ENCODE peak calls at places on chromosome 3, in six cellular contexts. A is tibial artery, I is pancreas, Q is breast epithelium, X is body of pancreas, B is foreskin keratinocyte. J is an unnamed sample.

GRCh38 chr3:134044459-134044858 is 14.7 kb upstream of the SLCO2A1 start:
- DNase-seq in A (no peak), I (no peak), Q (no peak), X (no peak), B (no peak), J (no peak)

GRCh38 chr3:174168538-174169254 is 690.4 kb upstream of the NAALADL2 start:
- DNase-seq in A (no peak), I (peak), Q (no peak), X (no peak), B (peak), J (no peak)

GRCh38 chr3:148948913-148949657 is 42.3 kb upstream of the GYG1 start:
- DNase-seq in A (no peak), I (no peak), Q (no peak), X (peak), B (no peak), J (no peak)

GRCh38 chr3:117622130-117622841 is 912.7 kb downstream of the TUSC7 start:
- DNase-seq in A (no peak), I (no peak), Q (no peak), X (no peak), B (peak), J (peak)

GRCh38 chr3:13208706-13209295 is 135.6 kb upstream of the IQSEC1 start:
- DNase-seq in A (no peak), I (peak), Q (no peak), X (no peak), B (no peak), J (no peak)

GRCh38 chr3:24495334-24495994 is 814 bp upstream of the THRB start:
- DNase-seq in A (peak), I (peak), Q (peak), X (peak), B (peak), J (peak)

GRCh38 chr3:108200024-108200423 is 22.2 kb downstream of the IFT57 start:
- DNase-seq in A (no peak), I (no peak), Q (no peak), X (no peak), B (no peak), J (no peak)

GRCh38 chr3:79361748-79362378 is 405.9 kb downstream of the ROBO1 start:
- DNase-seq in A (no peak), I (no peak), Q (no peak), X (no peak), B (peak), J (peak)

GRCh38 chr3:55333923-55334322 is 153.2 kb downstream of the WNT5A start:
- DNase-seq in A (no peak), I (no peak), Q (no peak), X (no peak), B (no peak), J (no peak)

GRCh38 chr3:4982773-4983738 is 3.8 kb downstream of the BHLHE40 start:
- DNase-seq in A (no peak), I (peak), Q (no peak), X (peak), B (peak), J (no peak)

GRCh38 chr3:126446301-126446700 is 29.4 kb downstream of the ZXDC start:
- DNase-seq in A (peak), I (no peak), Q (no peak), X (no peak), B (no peak), J (no peak)

GRCh38 chr3:125207507-125207906 is 5.0 kb downstream of the SLC12A8 start:
- DNase-seq in A (no peak), I (no peak), Q (no peak), X (peak), B (no peak), J (no peak)

GRCh38 chr3:138398791-138399575 is 35.4 kb upstream of the ESYT3 start:
- DNase-seq in A (no peak), I (no peak), Q (no peak), X (no peak), B (no peak), J (no peak)

GRCh38 chr3:34678580-34678979 is 880.1 kb downstream of the PDCD6IP start:
- DNase-seq in A (no peak), I (no peak), Q (no peak), X (no peak), B (no peak), J (no peak)

GRCh38 chr3:50574280-50574831 is 5.0 kb downstream of the HEMK1 start:
- DNase-seq in A (no peak), I (no peak), Q (no peak), X (no peak), B (no peak), J (no peak)

GRCh38 chr3:4582634-4583033 is 89.5 kb downstream of the ITPR1 start:
- DNase-seq in A (no peak), I (no peak), Q (no peak), X (no peak), B (peak), J (no peak)

GRCh38 chr3:190387578-190388213 is at the start of gene CLDN16:
- DNase-seq in A (no peak), I (no peak), Q (no peak), X (no peak), B (no peak), J (no peak)

GRCh38 chr3:184343200-184343876 is 5.9 kb downstream of the FAM131A start:
- DNase-seq in A (no peak), I (no peak), Q (no peak), X (no peak), B (peak), J (no peak)

GRCh38 chr3:152126260-152126659 is 142.5 kb upstream of the MBNL1 start:
- DNase-seq in A (no peak), I (no peak), Q (no peak), X (no peak), B (no peak), J (no peak)

GRCh38 chr3:46916278-46916677 is 38.8 kb downstream of the PTH1R start:
- DNase-seq in A (no peak), I (no peak), Q (no peak), X (no peak), B (no peak), J (no peak)

GRCh38 chr3:150106752-150107428 is 136.2 kb upstream of the PFN2 start:
- DNase-seq in A (no peak), I (no peak), Q (no peak), X (no peak), B (peak), J (no peak)

GRCh38 chr3:183249006-183249718 is 3.9 kb upstream of the B3GNT5 start:
- DNase-seq in A (no peak), I (no peak), Q (no peak), X (no peak), B (no peak), J (no peak)

GRCh38 chr3:150180349-150180748 is 209.7 kb upstream of the PFN2 start:
- DNase-seq in A (no peak), I (no peak), Q (no peak), X (peak), B (peak), J (no peak)

GRCh38 chr3:195133462-195133861 is 137.5 kb downstream of the XXYLT1 start:
- DNase-seq in A (no peak), I (no peak), Q (no peak), X (no peak), B (peak), J (peak)

GRCh38 chr3:119433613-119434325 is 29.6 kb downstream of the TMEM39A start:
- DNase-seq in A (no peak), I (no peak), Q (no peak), X (no peak), B (no peak), J (no peak)

GRCh38 chr3:119427669-119428068 is 35.7 kb downstream of the TMEM39A start:
- DNase-seq in A (no peak), I (no peak), Q (no peak), X (no peak), B (no peak), J (no peak)

GRCh38 chr3:119428538-119428937 is 34.9 kb downstream of the TMEM39A start:
- DNase-seq in A (no peak), I (no peak), Q (no peak), X (no peak), B (no peak), J (no peak)
- TF ChIP-seq CTCF in A (no peak), I (no peak), Q (no peak), X (no peak), B (peak), J (no peak)

DNA sequence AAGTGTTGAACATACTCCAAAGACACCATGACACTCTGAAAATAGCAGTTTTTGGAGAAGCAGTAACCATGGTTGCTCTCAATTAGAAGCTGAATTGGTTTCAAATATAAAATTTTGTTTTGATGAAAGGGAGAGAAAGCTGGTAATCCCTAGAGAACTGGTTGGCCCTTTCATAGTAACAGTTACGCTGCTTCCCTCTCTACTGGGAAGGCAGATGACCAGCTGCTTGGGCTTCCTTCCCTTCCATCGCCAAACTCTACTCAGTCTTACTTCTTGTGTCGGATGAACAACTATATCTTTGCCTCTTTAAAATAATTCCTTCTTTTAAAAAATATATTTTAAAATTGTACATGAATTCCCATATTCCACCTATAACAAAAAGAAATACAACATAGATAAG is 19.3 kb downstream of the LARS2 start:
- DNase-seq in A (no peak), I (no peak), Q (no peak), X (no peak), B (no peak), J (no peak)
- H3K27ac ChIP-seq in A (peak), I (no peak), Q (peak), X (no peak), B (no peak), J (no peak)

GRCh38 chr3:11810276-11810675 is 36.4 kb downstream of the TAMM41 start:
- DNase-seq in A (no peak), I (no peak), Q (no peak), X (no peak), B (no peak), J (no peak)

GRCh38 chr3:11805716-11806115 is 41.0 kb downstream of the TAMM41 start:
- DNase-seq in A (no peak), I (no peak), Q (no peak), X (no peak), B (no peak), J (no peak)

GRCh38 chr3:11803977-11804903 is 42.4 kb downstream of the TAMM41 start:
- DNase-seq in A (no peak), I (no peak), Q (no peak), X (peak), B (peak), J (peak)

GRCh38 chr3:11808231-11808630 is 38.5 kb downstream of the TAMM41 start:
- DNase-seq in A (no peak), I (no peak), Q (no peak), X (no peak), B (no peak), J (no peak)

DNA sequence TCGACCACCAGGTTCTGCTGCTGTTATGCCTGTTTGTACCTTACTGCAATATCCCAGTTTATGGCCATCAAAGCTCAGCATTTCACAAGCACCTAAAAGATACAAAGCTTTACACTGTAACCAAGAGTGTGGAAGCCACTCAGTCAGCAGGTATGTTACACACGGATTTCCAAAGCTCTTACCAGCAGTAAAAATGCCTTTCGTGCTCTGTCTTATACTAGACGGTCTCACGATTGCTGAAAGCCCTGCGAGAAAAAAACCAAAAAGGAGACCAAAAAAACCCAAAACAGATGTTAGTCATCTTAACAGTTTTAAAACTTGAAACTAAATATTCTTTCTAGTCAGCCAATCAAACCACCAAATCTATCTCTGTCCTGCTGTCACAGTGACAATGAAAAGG is 39.0 kb downstream of the TAMM41 start:
- DNase-seq in A (no peak), I (no peak), Q (no peak), X (no peak), B (no peak), J (no peak)
- TF ChIP-seq CTCF in A (no peak), I (no peak), Q (no peak), X (no peak), B (no peak), J (no peak)

GRCh38 chr3:37979798-37980476 is 10.6 kb upstream of the VILL start:
- DNase-seq in A (no peak), I (no peak), Q (no peak), X (no peak), B (no peak), J (no peak)
- H3K27ac ChIP-seq in A (no peak), I (no peak), Q (no peak), X (no peak), B (no peak), J (no peak)

GRCh38 chr3:43286115-43286885 is at the start of gene SNRK:
- DNase-seq in A (peak), I (peak), Q (peak), X (peak), B (peak), J (peak)
- TF ChIP-seq CTCF in A (peak), I (no peak), Q (peak), X (peak), B (peak), J (peak)

GRCh38 chr3:67044295-67044694 is 46.2 kb downstream of the KBTBD8 start:
- DNase-seq in A (no peak), I (no peak), Q (no peak), X (no peak), B (peak), J (no peak)

GRCh38 chr3:67045711-67046465 is 47.8 kb downstream of the KBTBD8 start:
- DNase-seq in A (no peak), I (no peak), Q (no peak), X (no peak), B (no peak), J (no peak)

GRCh38 chr3:67048716-67049076 is 50.6 kb downstream of the KBTBD8 start:
- DNase-seq in A (no peak), I (no peak), Q (no peak), X (no peak), B (no peak), J (no peak)

GRCh38 chr3:67048067-67048715 is 50.1 kb downstream of the KBTBD8 start:
- DNase-seq in A (no peak), I (no peak), Q (no peak), X (no peak), B (no peak), J (no peak)

GRCh38 chr3:67044955-67045354 is 46.8 kb downstream of the KBTBD8 start:
- DNase-seq in A (no peak), I (no peak), Q (no peak), X (no peak), B (peak), J (no peak)
- H3K27ac ChIP-seq in A (no peak), I (no peak), Q (no peak), X (no peak), B (no peak), J (no peak)

GRCh38 chr3:10259798-10260197 is 11.5 kb downstream of the TATDN2 start:
- DNase-seq in A (no peak), I (no peak), Q (no peak), X (no peak), B (no peak), J (no peak)
- TF ChIP-seq CTCF in A (no peak), I (no peak), Q (no peak), X (no peak), B (no peak), J (no peak)

GRCh38 chr3:114899186-114899931 is 247.7 kb downstream of the ZBTB20 start:
- DNase-seq in A (no peak), I (no peak), Q (no peak), X (peak), B (no peak), J (no peak)

GRCh38 chr3:114903213-114903612 is 243.9 kb downstream of the ZBTB20 start:
- DNase-seq in A (no peak), I (no peak), Q (no peak), X (no peak), B (peak), J (no peak)

GRCh38 chr3:114900908-114901307 is 246.2 kb downstream of the ZBTB20 start:
- DNase-seq in A (no peak), I (no peak), Q (no peak), X (no peak), B (no peak), J (no peak)

GRCh38 chr3:114904633-114905032 is 242.5 kb downstream of the ZBTB20 start:
- DNase-seq in A (no peak), I (no peak), Q (no peak), X (no peak), B (no peak), J (no peak)

DNA sequence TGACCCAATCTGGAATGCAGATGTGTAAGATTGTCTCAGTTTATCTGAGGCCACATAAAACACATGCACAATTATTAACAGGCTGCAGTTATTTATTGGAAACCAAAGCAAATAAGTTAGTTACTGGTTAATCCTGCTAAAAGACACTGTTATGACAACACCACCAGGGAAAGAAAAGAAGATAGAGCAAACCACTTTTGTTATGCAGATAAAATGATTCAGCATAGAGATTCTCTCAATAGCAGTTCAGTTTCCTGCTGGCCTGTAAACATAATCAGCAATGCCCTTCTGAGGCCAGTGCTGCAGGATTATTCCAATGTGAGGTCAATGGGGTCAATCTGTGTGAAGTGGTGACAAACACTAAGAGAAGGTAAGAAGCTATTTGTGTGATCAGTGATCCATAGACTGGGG is 244.4 kb downstream of the ZBTB20 start:
- DNase-seq in A (no peak), I (no peak), Q (no peak), X (no peak), B (peak), J (no peak)
- H3K27ac ChIP-seq in A (peak), I (peak), Q (peak), X (peak), B (no peak), J (no peak)

J was measured in RWPE1.